ENCODE peak calls at places on chromosomes 3 and 15, in six cellular contexts. Y, G, Z, N, S and M are unnamed samples.

GRCh38 chr3:127796751-127797150 is 25.6 kb downstream of the MGLL start:
- DNase-seq in Z (no peak), S (peak; percentile 33), G (no peak), N (no peak), Y (no peak), M (no peak)

GRCh38 chr3:111676177-111677021 is 81.3 kb upstream of the ZBED2 start:
- DNase-seq in S (no peak), G (peak; percentile 42), Z (peak; percentile 31), N (peak; percentile 88), Y (no peak), M (peak; percentile 75)

GRCh38 chr3:25176999-25177398 is 251.1 kb upstream of the RARB start:
- DNase-seq in Z (no peak), N (no peak), G (no peak), S (no peak), Y (no peak), M (no peak)

GRCh38 chr3:12982619-12983101 is 90.6 kb downstream of the IQSEC1 start:
- DNase-seq in Y (no peak), S (peak; percentile 35), N (no peak), G (no peak), Z (no peak), M (no peak)

GRCh38 chr3:62363275-62363674 is 10.1 kb downstream of the FEZF2 start:
- DNase-seq in Y (no peak), Z (no peak), N (peak; percentile 36), G (no peak), S (no peak), M (no peak)

GRCh38 chr3:114504941-114505632 is 211.3 kb downstream of the TIGIT start:
- DNase-seq in S (no peak), Z (no peak), N (peak; percentile 22), Y (no peak), G (peak; percentile 72), M (peak; percentile 30)

GRCh38 chr3:117346878-117347277 is 637.3 kb downstream of the TUSC7 start:
- DNase-seq in N (no peak), Z (no peak), G (no peak), S (no peak), Y (no peak), M (no peak)

GRCh38 chr3:28198970-28199369 is 42.4 kb upstream of the CMC1 start:
- DNase-seq in S (no peak), Z (no peak), N (no peak), G (no peak), Y (no peak), M (no peak)

GRCh38 chr3:133136114-133137041 is 98.2 kb downstream of the TMEM108 start:
- DNase-seq in Y (no peak), G (peak; percentile 10), S (no peak), Z (peak; percentile 49), N (peak; percentile 29), M (no peak)

GRCh38 chr3:179108091-179108490 is 36.5 kb upstream of the ZMAT3 start:
- DNase-seq in G (peak; percentile 84), Z (no peak), Y (no peak), N (peak; percentile 79), S (no peak), M (peak; percentile 91)

GRCh38 chr15:85455851-85456250 is 75.4 kb downstream of the AKAP13 start:
- DNase-seq in Y (no peak), Z (no peak), G (no peak), N (no peak), S (no peak), M (no peak)

GRCh38 chr3:127175272-127175671 is 17.7 kb upstream of the PRR23E start:
- DNase-seq in Y (no peak), G (no peak), S (no peak), N (peak; percentile 17), Z (no peak), M (no peak)

GRCh38 chr15:29452881-29453731 is 183.5 kb upstream of the NSMCE3 start:
- DNase-seq in Z (no peak), N (no peak), S (no peak), Y (peak; percentile 29), G (no peak), M (no peak)

GRCh38 chr3:131221731-131222130 is 159.8 kb upstream of the NUDT16 start:
- DNase-seq in Z (no peak), G (peak; percentile 91), N (peak; percentile 69), S (no peak), Y (no peak), M (peak; percentile 95)

GRCh38 chr3:135965129-135965505 is 411 bp upstream of the PPP2R3A start:
- DNase-seq in Y (no peak), S (no peak), N (no peak), Z (no peak), G (no peak), M (peak; percentile 60)

GRCh38 chr15:78021761-78022160 is 55.8 kb downstream of the TBC1D2B start:
- DNase-seq in G (no peak), Z (no peak), N (no peak), Y (no peak), S (no peak), M (no peak)

GRCh38 chr15:78018968-78019644 is 58.4 kb downstream of the TBC1D2B start:
- DNase-seq in G (no peak), S (no peak), Z (no peak), N (no peak), Y (no peak), M (no peak)

GRCh38 chr15:78016860-78017259 is 60.7 kb downstream of the TBC1D2B start:
- DNase-seq in G (no peak), S (no peak), N (no peak), Z (no peak), Y (no peak), M (no peak)

GRCh38 chr15:78020007-78020406 is 57.5 kb downstream of the TBC1D2B start:
- DNase-seq in Z (no peak), N (no peak), Y (no peak), G (no peak), S (no peak), M (no peak)

DNA sequence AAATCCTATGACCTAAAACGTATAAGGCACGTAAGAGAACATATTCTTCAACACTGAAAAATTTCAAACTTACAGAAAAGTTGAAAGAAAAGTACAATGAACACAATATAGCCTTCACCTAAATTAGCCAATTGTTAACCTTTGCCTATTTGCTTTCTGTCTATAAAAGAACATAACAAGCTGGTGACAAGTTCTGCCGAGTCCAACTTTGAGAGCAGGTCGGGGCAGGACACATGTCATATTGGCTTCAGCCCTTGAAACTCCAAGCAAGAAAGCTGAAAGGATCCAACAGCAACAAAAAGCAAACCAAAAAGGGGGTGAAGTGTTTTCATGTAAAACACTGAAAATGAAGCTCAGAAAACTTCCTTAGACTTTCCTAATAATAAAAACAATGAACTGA is 59.1 kb downstream of the TBC1D2B start:
- DNase-seq in N (no peak), S (no peak), Z (no peak), G (no peak), Y (no peak), M (no peak)
- H3K9ac ChIP-seq in N (no peak overlapping the region), S (no peak overlapping the region), Z (no peak overlapping the region), G (no peak overlapping the region), Y (no peak overlapping the region), M (no peak overlapping the region)

GRCh38 chr15:26970712-26971210 is at the start of gene GABRG3:
- DNase-seq in G (no peak), Y (no peak), N (no peak), S (peak; percentile 87), Z (no peak), M (peak; percentile 18)
- H3K4me3 ChIP-seq in G (no peak within 1 kb of the TSS), Y (no peak within 1 kb of the TSS), N (no peak within 1 kb of the TSS), S (peak within 1 kb of the TSS; percentile 76), Z (no peak within 1 kb of the TSS), M (peak within 1 kb of the TSS; percentile 33)

DNA sequence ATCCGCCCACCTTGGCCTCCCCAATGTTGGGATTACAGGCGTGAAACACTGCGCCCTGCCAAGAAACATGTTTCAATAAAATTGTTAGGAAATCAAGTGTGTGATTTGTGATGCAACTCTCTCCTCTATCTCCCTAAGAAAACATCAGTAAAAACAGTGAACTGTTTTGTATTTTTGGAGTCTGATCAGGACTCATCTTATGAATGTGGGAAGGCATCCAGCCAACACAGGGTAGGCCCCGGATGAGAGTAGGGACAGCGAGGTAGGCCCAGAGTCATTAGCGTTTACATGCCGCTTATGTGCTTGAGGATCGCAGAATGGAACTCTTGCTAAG is 884 bp upstream of the GLYCTK start:
- DNase-seq in N (peak; percentile 29), Z (no peak), S (no peak), Y (no peak), G (peak; percentile 47), M (peak; percentile 25)
- H3K9ac ChIP-seq in N (peak overlapping the region; percentile 98), Z (peak overlapping the region; percentile 100), S (peak overlapping the region; percentile 87), Y (peak overlapping the region; percentile 89), G (peak overlapping the region; percentile 99), M (peak overlapping the region; percentile 98)

DNA sequence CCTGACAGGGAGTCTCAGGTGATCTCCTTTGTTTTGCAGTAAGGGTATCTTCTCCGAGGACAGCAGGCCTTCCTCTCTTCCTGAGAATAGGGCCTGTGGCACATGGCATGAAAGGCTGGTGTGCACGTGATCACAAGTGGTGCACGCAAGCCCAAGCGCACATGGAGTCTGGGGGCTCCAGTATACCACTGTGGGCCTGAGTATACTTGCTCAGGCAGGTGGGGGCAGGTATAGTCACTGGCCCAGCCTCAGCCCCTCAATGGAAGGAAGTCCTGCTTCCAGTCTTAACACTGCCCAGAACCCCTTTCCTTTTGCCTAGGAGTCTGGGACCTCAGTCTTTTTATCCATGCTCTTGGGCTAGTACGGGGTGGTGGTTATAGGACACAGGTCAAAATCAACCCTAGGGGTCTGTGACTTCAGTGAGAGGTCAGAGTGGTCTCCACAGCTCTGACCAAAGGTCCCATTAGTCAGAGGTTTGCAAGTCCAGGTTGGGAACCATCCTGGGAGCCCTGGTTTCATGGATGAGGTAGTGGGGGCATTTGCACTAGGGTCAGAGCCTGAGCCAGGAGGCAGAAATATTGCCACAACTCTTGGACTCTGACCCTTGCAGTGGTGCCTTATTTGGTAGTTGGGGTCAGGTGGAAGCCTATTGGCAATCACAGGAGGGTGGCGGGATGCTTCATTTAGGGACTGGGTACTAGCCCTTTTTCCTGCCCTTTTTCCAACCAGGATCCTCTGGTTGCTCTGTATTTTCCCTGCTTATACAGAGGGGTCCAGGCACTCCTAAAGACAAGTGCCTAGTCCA is 823 bp upstream of the CCDC71 start:
- DNase-seq in G (no peak), Z (no peak), S (no peak), Y (no peak), N (no peak), M (no peak)
- H3K4me3 ChIP-seq in G (peak overlapping the region; percentile 94), Z (peak overlapping the region; percentile 57), S (peak overlapping the region; percentile 99), Y (peak overlapping the region; percentile 77), N (peak overlapping the region; percentile 17), M (peak overlapping the region; percentile 72)

DNA sequence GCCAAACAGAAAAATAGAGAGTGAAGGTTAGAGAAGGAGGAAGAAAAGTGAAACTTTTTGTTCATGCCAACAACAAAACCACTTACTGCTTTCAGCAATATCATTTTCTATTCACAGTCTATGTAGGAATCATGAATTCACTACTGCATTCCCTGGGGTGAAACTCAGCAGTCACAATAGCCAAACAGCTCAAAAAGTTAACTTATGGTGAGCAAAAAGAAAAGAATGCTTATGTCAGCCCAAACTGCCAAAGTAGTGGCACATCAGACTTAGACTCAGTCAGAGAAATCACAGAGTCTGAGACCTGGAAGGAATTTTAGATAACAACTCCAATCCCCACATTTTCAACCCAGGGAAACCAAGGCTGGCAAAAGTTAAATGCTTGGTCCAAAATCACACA is 238.7 kb upstream of the TMCO5A start:
- DNase-seq in N (no peak), S (no peak), Z (no peak), G (peak; percentile 61), Y (no peak), M (peak; percentile 45)
- H3K9ac ChIP-seq in N (no peak overlapping the region), S (no peak overlapping the region), Z (no peak overlapping the region), G (no peak overlapping the region), Y (no peak overlapping the region), M (no peak overlapping the region)